ENCODE peak calls at places on chromosomes 3 and 15, in nine cellular contexts. B, D, V, F, Z, M, A, E and T are unnamed samples. For H3K9me3, the result is how much of the 10 kb centered on the place peaks cover.

GRCh38 chr15:47407692-47408091 is 309.6 kb upstream of the SEMA6D start:
- DNase-seq in B (no peak), D (no peak), V (no peak), F (no peak), Z (no peak), M (no peak), A (no peak), E (peak), T (no peak)

GRCh38 chr3:77536038-77536775 is 496.3 kb downstream of the ROBO2 start:
- DNase-seq in B (no peak), D (no peak), V (no peak), F (no peak), Z (no peak), M (no peak), A (peak), E (peak), T (no peak)

GRCh38 chr15:53197426-53197839 is 407.3 kb upstream of the ONECUT1 start:
- DNase-seq in B (no peak), D (no peak), V (peak), F (peak), Z (no peak), M (peak), A (peak), E (peak), T (peak)

GRCh38 chr15:68316061-68316804 is 38.7 kb downstream of the FEM1B start:
- DNase-seq in B (no peak), D (peak), V (no peak), F (peak), Z (peak), M (no peak), A (no peak), E (peak), T (no peak)

GRCh38 chr15:71337197-71337845 is 222.1 kb downstream of the THSD4 start:
- DNase-seq in B (no peak), D (no peak), V (no peak), F (no peak), Z (no peak), M (no peak), A (peak), E (peak), T (no peak)

GRCh38 chr15:98177950-98178848 is 217.7 kb downstream of the ARRDC4 start:
- DNase-seq in B (no peak), D (no peak), V (peak), F (no peak), Z (no peak), M (no peak), A (peak), E (peak), T (no peak)

GRCh38 chr3:33840179-33840578 is 41.7 kb downstream of the PDCD6IP start:
- DNase-seq in B (no peak), D (no peak), V (no peak), F (no peak), Z (no peak), M (no peak), A (no peak), E (no peak), T (no peak)

GRCh38 chr3:188362405-188362831 is 208.5 kb downstream of the LPP start:
- DNase-seq in B (no peak), D (no peak), V (peak), F (no peak), Z (no peak), M (no peak), A (peak), E (no peak), T (no peak)

GRCh38 chr15:89794627-89795241 is 18.6 kb downstream of the MESP2 start:
- DNase-seq in B (no peak), D (no peak), V (peak), F (peak), Z (no peak), M (no peak), A (no peak), E (no peak), T (peak)

GRCh38 chr3:156865732-156866131 is 39.6 kb downstream of the LEKR1 start:
- DNase-seq in B (no peak), D (no peak), V (peak), F (no peak), Z (no peak), M (no peak), A (no peak), E (no peak), T (no peak)

GRCh38 chr15:38696120-38696727 is 131.6 kb upstream of the RASGRP1 start:
- DNase-seq in B (no peak), D (peak), V (peak), F (no peak), Z (no peak), M (no peak), A (peak), E (no peak), T (no peak)

GRCh38 chr3:143464850-143465249 is 345.3 kb downstream of the CHST2 start:
- DNase-seq in B (no peak), D (no peak), V (peak), F (no peak), Z (no peak), M (no peak), A (no peak), E (no peak), T (no peak)

GRCh38 chr3:15434756-15435155 is 7.4 kb downstream of the EAF1 start:
- DNase-seq in B (no peak), D (no peak), V (no peak), F (no peak), Z (no peak), M (no peak), A (no peak), E (no peak), T (no peak)

GRCh38 chr15:20341901-20342605 is 199.5 kb downstream of the GOLGA6L6 start:
- DNase-seq in B (peak), D (peak), V (no peak), F (peak), Z (peak), M (peak), A (peak), E (peak), T (peak)

GRCh38 chr3:130925628-130926027 is 31.7 kb downstream of the ATP2C1 start:
- DNase-seq in B (no peak), D (no peak), V (no peak), F (no peak), Z (no peak), M (no peak), A (no peak), E (no peak), T (no peak)

GRCh38 chr3:131036200-131036816 is 9.6 kb downstream of the NEK11 start:
- DNase-seq in B (no peak), D (no peak), V (peak), F (no peak), Z (no peak), M (no peak), A (peak), E (no peak), T (no peak)

GRCh38 chr15:60751985-60752952 is 273.3 kb upstream of the ICE2 start:
- DNase-seq in B (no peak), D (no peak), V (peak), F (no peak), Z (no peak), M (peak), A (no peak), E (no peak), T (peak)

GRCh38 chr3:101676765-101677435 is at the start of gene ZBTB11:
- DNase-seq in B (peak), D (peak), V (peak), F (peak), Z (peak), M (peak), A (peak), E (peak), T (peak)

GRCh38 chr3:15042936-15043335 is 22.2 kb downstream of the MRPS25 start:
- DNase-seq in B (no peak), D (no peak), V (peak), F (no peak), Z (no peak), M (no peak), A (no peak), E (no peak), T (no peak)

GRCh38 chr3:32705232-32705631 is 20.2 kb downstream of the CNOT10 start:
- DNase-seq in B (no peak), D (no peak), V (no peak), F (no peak), Z (no peak), M (no peak), A (no peak), E (no peak), T (no peak)

GRCh38 chr3:161284989-161285388 is 63.9 kb downstream of the NMD3 start:
- DNase-seq in B (no peak), D (no peak), V (peak), F (no peak), Z (no peak), M (no peak), A (peak), E (no peak), T (no peak)

GRCh38 chr3:33074217-33075067 is 22.5 kb downstream of the GLB1 start:
- DNase-seq in B (peak), D (no peak), V (peak), F (no peak), Z (no peak), M (no peak), A (peak), E (peak), T (peak)

GRCh38 chr3:188979669-188980311 is 192.0 kb upstream of the TPRG1 start:
- DNase-seq in B (no peak), D (no peak), V (peak), F (no peak), Z (no peak), M (no peak), A (no peak), E (peak), T (no peak)

GRCh38 chr3:124540550-124541201 is 189.6 kb upstream of the UMPS start:
- DNase-seq in B (no peak), D (no peak), V (no peak), F (no peak), Z (no peak), M (no peak), A (no peak), E (no peak), T (no peak)

GRCh38 chr3:177320765-177321247 is 123.5 kb upstream of the TBL1XR1 start:
- DNase-seq in B (no peak), D (no peak), V (no peak), F (no peak), Z (no peak), M (no peak), A (no peak), E (no peak), T (no peak)

GRCh38 chr3:60304103-60304502 is 947.1 kb downstream of the FHIT start:
- DNase-seq in B (no peak), D (no peak), V (peak), F (no peak), Z (no peak), M (no peak), A (no peak), E (no peak), T (no peak)

GRCh38 chr3:155504682-155505081 is 211.2 kb upstream of the STRIT1 start:
- DNase-seq in B (no peak), D (no peak), V (no peak), F (no peak), Z (no peak), M (no peak), A (no peak), E (no peak), T (no peak)

GRCh38 chr15:56814429-56814828 is 81.1 kb upstream of the ZNF280D start:
- DNase-seq in B (no peak), D (no peak), V (no peak), F (no peak), Z (no peak), M (no peak), A (no peak), E (no peak), T (no peak)

GRCh38 chr3:53616971-53617892 is 122.8 kb downstream of the CACNA1D start:
- DNase-seq in B (no peak), D (no peak), V (no peak), F (no peak), Z (no peak), M (no peak), A (no peak), E (no peak), T (no peak)

GRCh38 chr3:75906555-75907112 is 121.3 kb upstream of the ZNF717 start:
- DNase-seq in B (no peak), D (no peak), V (peak), F (peak), Z (peak), M (no peak), A (peak), E (peak), T (peak)

GRCh38 chr3:100043271-100043670 is 71.0 kb downstream of the FILIP1L start:
- DNase-seq in B (no peak), D (no peak), V (no peak), F (no peak), Z (no peak), M (no peak), A (no peak), E (no peak), T (no peak)
- H3K27ac ChIP-seq in B (no peak), D (peak), V (peak), F (peak), Z (peak), M (no peak), A (peak), E (no peak), T (no peak)

GRCh38 chr15:25087137-25087536 is 132.3 kb downstream of the SNRPN start:
- DNase-seq in B (no peak), D (no peak), V (no peak), F (no peak), Z (no peak), M (no peak), A (no peak), E (peak), T (no peak)
- H3K9me3 ChIP-seq in B (half or more), D (half or more), V (half or more), F (under half), Z (half or more), M (half or more), A (half or more), E (half or more), T (under half)

GRCh38 chr15:59274126-59274970 is 67.7 kb downstream of the LDHAL6B start:
- DNase-seq in B (no peak), D (no peak), V (peak), F (no peak), Z (no peak), M (no peak), A (peak), E (no peak), T (no peak)
- H3K27ac ChIP-seq in B (no peak), D (no peak), V (no peak), F (no peak), Z (no peak), M (no peak), A (peak), E (no peak), T (no peak)

DNA sequence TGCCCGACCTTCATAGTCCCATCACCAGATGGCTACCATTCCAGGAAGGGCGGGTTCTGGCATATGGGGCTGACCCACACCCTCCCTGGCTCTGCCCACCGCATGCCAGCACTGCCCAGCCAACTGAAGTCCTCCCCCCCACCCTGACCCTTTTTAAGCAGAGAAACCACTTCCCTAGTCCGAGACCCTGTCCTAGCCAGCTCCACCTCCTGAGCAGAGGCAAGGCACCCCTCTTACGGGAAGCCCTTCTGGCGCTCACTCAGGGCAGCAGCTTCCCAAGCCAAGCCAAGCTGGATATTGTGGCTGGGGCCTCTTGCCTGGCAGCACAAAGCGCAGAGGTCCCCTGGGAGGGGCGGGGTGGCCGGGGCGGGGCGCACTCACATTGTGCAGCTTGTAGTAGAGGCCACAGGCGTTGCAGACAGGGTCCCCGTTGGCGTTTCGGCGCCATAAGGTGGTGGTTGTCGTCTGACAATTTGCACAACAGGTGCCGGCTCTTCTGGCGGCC is 11.5 kb downstream of the GATA2 start:
- DNase-seq in B (no peak), D (no peak), V (no peak), F (peak), Z (no peak), M (no peak), A (no peak), E (no peak), T (peak)
- H3K9me3 ChIP-seq in B (under half), D (under half), V (under half), F (under half), Z (under half), M (under half), A (under half), E (under half), T (under half)

GRCh38 chr15:58440181-58440910 is 8.6 kb downstream of the LIPC start:
- DNase-seq in B (no peak), D (peak), V (peak), F (no peak), Z (no peak), M (no peak), A (peak), E (no peak), T (no peak)

GRCh38 chr15:58441376-58442070 is 9.7 kb downstream of the LIPC start:
- DNase-seq in B (no peak), D (peak), V (peak), F (no peak), Z (no peak), M (no peak), A (peak), E (no peak), T (no peak)

GRCh38 chr15:58440922-58441321 is 9.1 kb downstream of the LIPC start:
- DNase-seq in B (no peak), D (peak), V (no peak), F (no peak), Z (no peak), M (no peak), A (peak), E (no peak), T (no peak)

GRCh38 chr15:58443291-58443690 is 11.5 kb downstream of the LIPC start:
- DNase-seq in B (no peak), D (no peak), V (no peak), F (no peak), Z (no peak), M (no peak), A (no peak), E (no peak), T (no peak)

DNA sequence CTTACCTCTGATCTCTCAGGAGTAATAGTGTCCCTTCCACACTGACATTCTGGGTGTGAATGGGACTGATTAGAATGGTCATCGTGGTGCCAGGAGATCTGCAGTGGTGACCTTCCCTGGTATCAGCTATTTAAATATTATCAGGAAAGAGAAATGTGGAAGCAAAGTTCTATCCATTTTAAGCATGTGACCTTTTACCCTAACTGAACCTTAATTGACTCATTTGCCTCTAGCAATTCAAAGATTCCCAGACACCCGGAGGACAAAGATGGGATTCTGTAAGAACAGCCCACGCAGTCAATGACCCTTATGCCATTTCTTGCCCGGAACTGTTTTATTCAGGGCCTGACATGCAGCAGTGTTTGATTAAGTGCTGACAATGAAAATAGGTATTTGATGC is 10.3 kb downstream of the LIPC start:
- DNase-seq in B (no peak), D (peak), V (no peak), F (no peak), Z (no peak), M (no peak), A (peak), E (no peak), T (no peak)
- H3K27ac ChIP-seq in B (no peak), D (peak), V (peak), F (no peak), Z (peak), M (no peak), A (peak), E (no peak), T (peak)

GRCh38 chr3:10391391-10391790 is 70.5 kb upstream of the SEC13 start:
- DNase-seq in B (no peak), D (no peak), V (no peak), F (no peak), Z (no peak), M (no peak), A (no peak), E (no peak), T (peak)

GRCh38 chr3:10387881-10388621 is 67.1 kb upstream of the SEC13 start:
- DNase-seq in B (no peak), D (no peak), V (peak), F (peak), Z (no peak), M (no peak), A (peak), E (no peak), T (no peak)

GRCh38 chr3:10389341-10389740 is 68.4 kb upstream of the SEC13 start:
- DNase-seq in B (no peak), D (no peak), V (no peak), F (no peak), Z (no peak), M (no peak), A (no peak), E (no peak), T (no peak)

GRCh38 chr3:10390641-10391373 is 69.9 kb upstream of the SEC13 start:
- DNase-seq in B (no peak), D (no peak), V (no peak), F (no peak), Z (no peak), M (no peak), A (no peak), E (no peak), T (no peak)

DNA sequence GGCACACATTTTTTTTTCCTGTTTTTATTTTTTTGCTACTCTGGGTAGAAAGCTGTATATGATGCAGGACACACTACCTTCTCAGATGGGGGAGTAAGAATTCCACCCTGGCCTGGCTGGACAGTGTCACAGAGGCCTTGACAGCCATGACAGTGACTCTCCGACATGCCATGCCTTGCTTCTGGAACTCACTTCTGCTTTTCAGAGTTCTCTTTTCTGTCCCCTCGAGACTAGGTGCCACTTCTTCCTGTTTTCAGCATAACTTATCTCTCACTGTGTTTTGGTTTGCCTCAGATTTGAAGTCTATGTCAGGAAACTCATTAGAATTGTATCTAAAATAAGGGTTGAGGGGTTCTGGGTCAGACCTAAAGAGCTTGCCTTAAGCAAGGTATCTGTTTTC is 69.1 kb upstream of the SEC13 start:
- DNase-seq in B (no peak), D (no peak), V (no peak), F (no peak), Z (no peak), M (no peak), A (no peak), E (no peak), T (no peak)
- H3K9me3 ChIP-seq in B (under half), D (under half), V (under half), F (under half), Z (half or more), M (under half), A (under half), E (under half), T (under half)

DNA sequence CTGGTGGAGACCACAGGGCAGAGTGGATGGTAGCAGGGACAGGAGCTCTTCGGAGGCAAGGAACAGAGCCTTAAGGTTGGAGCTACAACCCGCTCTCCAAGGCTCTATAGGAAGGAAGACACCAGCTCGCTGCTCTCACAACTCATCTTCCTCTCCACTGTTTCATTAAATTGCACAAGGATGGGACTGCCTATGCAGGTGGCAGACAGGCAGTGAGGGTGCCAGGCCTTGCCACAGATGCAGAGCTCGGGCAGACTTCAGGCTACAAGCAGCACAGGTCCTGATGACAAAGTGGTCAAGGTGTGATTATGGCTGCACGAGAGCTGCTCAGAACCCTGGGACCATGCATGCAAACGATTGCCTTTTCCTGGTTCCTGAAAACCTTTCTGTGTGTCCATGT is 144.6 kb downstream of the FOXP1 start:
- DNase-seq in B (no peak), D (no peak), V (no peak), F (no peak), Z (no peak), M (no peak), A (no peak), E (no peak), T (no peak)
- H3K27ac ChIP-seq in B (no peak), D (no peak), V (no peak), F (no peak), Z (no peak), M (no peak), A (no peak), E (no peak), T (no peak)